ENCODE peak calls at places on chromosomes 5 and 9, in six cellular contexts. X is NAMALWA; N is ELR; S is foreskin keratinocyte; D is activated CD4-positive, alpha-beta T cell treated with anti-CD3 and anti-CD28 coated beads for 36 hours; Z is left ventricle myocardium inferior. V is an unnamed sample.

GRCh38 chr9:72585737-72586136 is 64.3 kb downstream of the TMC1 start:
- DNase-seq in S (peak; percentile 74), D (no peak), N (peak; percentile 79), X (no peak), Z (no peak), V (no peak)

GRCh38 chr5:59351076-59351794 is 542.3 kb downstream of the PDE4D start:
- DNase-seq in N (no peak), X (no peak), D (no peak), S (no peak), Z (no peak), V (no peak)

GRCh38 chr5:52709171-52709925 is 78.4 kb upstream of the ITGA1 start:
- DNase-seq in S (peak; percentile 56), D (peak; percentile 14), Z (no peak), N (peak; percentile 85), X (no peak), V (no peak)

GRCh38 chr9:87370003-87370685 is 127.5 kb upstream of the DAPK1 start:
- DNase-seq in X (no peak), S (no peak), D (no peak), N (no peak), Z (no peak), V (no peak)

GRCh38 chr5:137492321-137492720 is 6.8 kb downstream of the SPOCK1 start:
- DNase-seq in S (no peak), X (no peak), Z (no peak), N (peak; percentile 36), D (no peak), V (no peak)

GRCh38 chr5:162268694-162269481 is 201.3 kb downstream of the GABRG2 start:
- DNase-seq in Z (no peak), N (no peak), S (no peak), D (no peak), X (no peak), V (no peak)

GRCh38 chr5:43523662-43524072 is 8.7 kb upstream of the C5orf34 start:
- DNase-seq in N (no peak), X (no peak), S (no peak), Z (no peak), D (no peak), V (no peak)

GRCh38 chr5:172410160-172410559 is 44.2 kb downstream of the SH3PXD2B start:
- DNase-seq in D (peak; percentile 47), Z (no peak), S (no peak), N (peak; percentile 84), X (no peak), V (no peak)

GRCh38 chr9:134627417-134628353 is 13.9 kb upstream of the COL5A1 start:
- DNase-seq in N (no peak), X (no peak), S (no peak), Z (no peak), D (no peak), V (no peak)

V was measured in GM18507.